ENCODE peak calls at places on chromosomes 12 and 14, in eight cellular contexts. One of them, this sample, is unnamed.

GRCh38 chr14:26389646-26390508 is 208.0 kb downstream of the NOVA1 start:
- DNase-seq in stimulated activated CD8-positive, alpha-beta memory T cell treated with anti-CD3 and anti-CD28 coated beads, Interleukin-7, amount 100 ng/mL, for 1 hour: no peak
- DNase-seq in glutamatergic neuron: no peak
- DNase-seq in iris pigment epithelial cell: peak; percentile 35
- DNase-seq in body of pancreas: no peak
- DNase-seq in AG08395: peak; percentile 28
- DNase-seq in MCF 10A: peak; percentile 1
- DNase-seq in NCI-H1436: no peak
- DNase-seq in this sample: no peak

GRCh38 chr12:96238336-96239031 is 44.3 kb downstream of the ELK3 start:
- DNase-seq in stimulated activated CD8-positive, alpha-beta memory T cell treated with anti-CD3 and anti-CD28 coated beads, Interleukin-7, amount 100 ng/mL, for 1 hour: no peak
- DNase-seq in AG08395: no peak
- DNase-seq in NCI-H1436: no peak
- DNase-seq in iris pigment epithelial cell: no peak
- DNase-seq in MCF 10A: no peak
- DNase-seq in glutamatergic neuron: no peak
- DNase-seq in body of pancreas: no peak
- DNase-seq in this sample: no peak

GRCh38 chr12:43347026-43347425 is 205.0 kb downstream of the ADAMTS20 start:
- DNase-seq in AG08395: no peak
- DNase-seq in iris pigment epithelial cell: no peak
- DNase-seq in NCI-H1436: no peak
- DNase-seq in glutamatergic neuron: peak; percentile 19
- DNase-seq in stimulated activated CD8-positive, alpha-beta memory T cell treated with anti-CD3 and anti-CD28 coated beads, Interleukin-7, amount 100 ng/mL, for 1 hour: no peak
- DNase-seq in body of pancreas: no peak
- DNase-seq in MCF 10A: no peak
- DNase-seq in this sample: no peak

GRCh38 chr14:97851438-97851995 is 1054.3 kb downstream of the VRK1 start:
- DNase-seq in body of pancreas: no peak
- DNase-seq in iris pigment epithelial cell: no peak
- DNase-seq in stimulated activated CD8-positive, alpha-beta memory T cell treated with anti-CD3 and anti-CD28 coated beads, Interleukin-7, amount 100 ng/mL, for 1 hour: no peak
- DNase-seq in glutamatergic neuron: no peak
- DNase-seq in AG08395: no peak
- DNase-seq in NCI-H1436: peak; percentile 51
- DNase-seq in MCF 10A: peak; percentile 21
- DNase-seq in this sample: no peak

GRCh38 chr12:101485015-101485414 is 9.9 kb downstream of the SPIC start:
- DNase-seq in glutamatergic neuron: no peak
- DNase-seq in iris pigment epithelial cell: no peak
- DNase-seq in MCF 10A: no peak
- DNase-seq in stimulated activated CD8-positive, alpha-beta memory T cell treated with anti-CD3 and anti-CD28 coated beads, Interleukin-7, amount 100 ng/mL, for 1 hour: no peak
- DNase-seq in NCI-H1436: no peak
- DNase-seq in AG08395: no peak
- DNase-seq in body of pancreas: no peak
- DNase-seq in this sample: no peak

GRCh38 chr12:53045646-53046045 is 4.2 kb upstream of the TNS2 start:
- DNase-seq in NCI-H1436: no peak
- DNase-seq in MCF 10A: no peak
- DNase-seq in body of pancreas: no peak
- DNase-seq in AG08395: no peak
- DNase-seq in stimulated activated CD8-positive, alpha-beta memory T cell treated with anti-CD3 and anti-CD28 coated beads, Interleukin-7, amount 100 ng/mL, for 1 hour: no peak
- DNase-seq in iris pigment epithelial cell: no peak
- DNase-seq in glutamatergic neuron: no peak
- DNase-seq in this sample: no peak

GRCh38 chr12:75779891-75780501 is 251.6 kb downstream of the PHLDA1 start:
- DNase-seq in AG08395: no peak
- DNase-seq in glutamatergic neuron: no peak
- DNase-seq in stimulated activated CD8-positive, alpha-beta memory T cell treated with anti-CD3 and anti-CD28 coated beads, Interleukin-7, amount 100 ng/mL, for 1 hour: no peak
- DNase-seq in MCF 10A: no peak
- DNase-seq in NCI-H1436: no peak
- DNase-seq in iris pigment epithelial cell: no peak
- DNase-seq in body of pancreas: no peak
- DNase-seq in this sample: no peak

GRCh38 chr14:73762375-73762822 is 48.2 kb upstream of the PNMA1 start:
- DNase-seq in MCF 10A: no peak
- DNase-seq in iris pigment epithelial cell: no peak
- DNase-seq in AG08395: no peak
- DNase-seq in glutamatergic neuron: no peak
- DNase-seq in NCI-H1436: no peak
- DNase-seq in body of pancreas: no peak
- DNase-seq in stimulated activated CD8-positive, alpha-beta memory T cell treated with anti-CD3 and anti-CD28 coated beads, Interleukin-7, amount 100 ng/mL, for 1 hour: no peak
- DNase-seq in this sample: peak; percentile 59

GRCh38 chr12:11730299-11731041 is 81.0 kb downstream of the ETV6 start:
- DNase-seq in body of pancreas: peak; percentile 93
- DNase-seq in glutamatergic neuron: no peak
- DNase-seq in stimulated activated CD8-positive, alpha-beta memory T cell treated with anti-CD3 and anti-CD28 coated beads, Interleukin-7, amount 100 ng/mL, for 1 hour: no peak
- DNase-seq in MCF 10A: no peak
- DNase-seq in AG08395: no peak
- DNase-seq in NCI-H1436: no peak
- DNase-seq in iris pigment epithelial cell: no peak
- DNase-seq in this sample: no peak

GRCh38 chr14:101556566-101557320 is 4.6 kb upstream of the DIO3 start:
- DNase-seq in MCF 10A: peak; percentile 74
- DNase-seq in AG08395: no peak
- DNase-seq in iris pigment epithelial cell: no peak
- DNase-seq in NCI-H1436: no peak
- DNase-seq in glutamatergic neuron: no peak
- DNase-seq in stimulated activated CD8-positive, alpha-beta memory T cell treated with anti-CD3 and anti-CD28 coated beads, Interleukin-7, amount 100 ng/mL, for 1 hour: no peak
- DNase-seq in body of pancreas: no peak
- DNase-seq in this sample: no peak

GRCh38 chr14:94887591-94887990 is 117.7 kb upstream of the GSC start:
- DNase-seq in AG08395: no peak
- DNase-seq in stimulated activated CD8-positive, alpha-beta memory T cell treated with anti-CD3 and anti-CD28 coated beads, Interleukin-7, amount 100 ng/mL, for 1 hour: no peak
- DNase-seq in iris pigment epithelial cell: no peak
- DNase-seq in NCI-H1436: no peak
- DNase-seq in body of pancreas: no peak
- DNase-seq in glutamatergic neuron: no peak
- DNase-seq in MCF 10A: no peak
- DNase-seq in this sample: no peak

GRCh38 chr12:3746758-3747157 is 6.2 kb downstream of the CRACR2A start:
- DNase-seq in body of pancreas: no peak
- DNase-seq in AG08395: no peak
- DNase-seq in stimulated activated CD8-positive, alpha-beta memory T cell treated with anti-CD3 and anti-CD28 coated beads, Interleukin-7, amount 100 ng/mL, for 1 hour: no peak
- DNase-seq in iris pigment epithelial cell: no peak
- DNase-seq in MCF 10A: no peak
- DNase-seq in NCI-H1436: no peak
- DNase-seq in glutamatergic neuron: no peak
- DNase-seq in this sample: no peak

GRCh38 chr14:105891221-105891602 is 364.8 kb downstream of the TMEM121 start:
- DNase-seq in AG08395: no peak
- DNase-seq in MCF 10A: no peak
- DNase-seq in body of pancreas: peak; percentile 3
- DNase-seq in NCI-H1436: no peak
- DNase-seq in glutamatergic neuron: no peak
- DNase-seq in iris pigment epithelial cell: no peak
- DNase-seq in stimulated activated CD8-positive, alpha-beta memory T cell treated with anti-CD3 and anti-CD28 coated beads, Interleukin-7, amount 100 ng/mL, for 1 hour: no peak
- DNase-seq in this sample: no peak

GRCh38 chr12:54649825-54650224 is 1.7 kb upstream of the DCD start:
- DNase-seq in body of pancreas: no peak
- DNase-seq in AG08395: no peak
- DNase-seq in glutamatergic neuron: no peak
- DNase-seq in MCF 10A: no peak
- DNase-seq in iris pigment epithelial cell: no peak
- DNase-seq in stimulated activated CD8-positive, alpha-beta memory T cell treated with anti-CD3 and anti-CD28 coated beads, Interleukin-7, amount 100 ng/mL, for 1 hour: no peak
- DNase-seq in NCI-H1436: no peak
- DNase-seq in this sample: no peak

GRCh38 chr14:20610002-20610765 is 19.0 kb upstream of the RNASE12 start:
- DNase-seq in AG08395: peak; percentile 49
- DNase-seq in glutamatergic neuron: peak; percentile 83
- DNase-seq in NCI-H1436: peak; percentile 63
- DNase-seq in iris pigment epithelial cell: peak; percentile 80
- DNase-seq in MCF 10A: peak; percentile 73
- DNase-seq in stimulated activated CD8-positive, alpha-beta memory T cell treated with anti-CD3 and anti-CD28 coated beads, Interleukin-7, amount 100 ng/mL, for 1 hour: peak; percentile 57
- DNase-seq in body of pancreas: peak; percentile 86
- DNase-seq in this sample: peak; percentile 41

GRCh38 chr14:96581902-96582640 is 79.9 kb downstream of the PAPOLA start:
- DNase-seq in AG08395: no peak
- DNase-seq in MCF 10A: peak; percentile 25
- DNase-seq in stimulated activated CD8-positive, alpha-beta memory T cell treated with anti-CD3 and anti-CD28 coated beads, Interleukin-7, amount 100 ng/mL, for 1 hour: no peak
- DNase-seq in iris pigment epithelial cell: no peak
- DNase-seq in glutamatergic neuron: no peak
- DNase-seq in NCI-H1436: no peak
- DNase-seq in body of pancreas: no peak
- DNase-seq in this sample: no peak

GRCh38 chr14:90905531-90905930 is 89.3 kb upstream of the TTC7B start:
- DNase-seq in iris pigment epithelial cell: no peak
- DNase-seq in AG08395: no peak
- DNase-seq in MCF 10A: no peak
- DNase-seq in glutamatergic neuron: no peak
- DNase-seq in stimulated activated CD8-positive, alpha-beta memory T cell treated with anti-CD3 and anti-CD28 coated beads, Interleukin-7, amount 100 ng/mL, for 1 hour: no peak
- DNase-seq in NCI-H1436: no peak
- DNase-seq in body of pancreas: no peak
- DNase-seq in this sample: no peak

GRCh38 chr14:104384776-104385071 is 194.8 kb upstream of the C14orf180 start:
- DNase-seq in AG08395: no peak
- DNase-seq in MCF 10A: no peak
- DNase-seq in stimulated activated CD8-positive, alpha-beta memory T cell treated with anti-CD3 and anti-CD28 coated beads, Interleukin-7, amount 100 ng/mL, for 1 hour: no peak
- DNase-seq in glutamatergic neuron: no peak
- DNase-seq in iris pigment epithelial cell: no peak
- DNase-seq in NCI-H1436: no peak
- DNase-seq in body of pancreas: peak; percentile 1
- DNase-seq in this sample: no peak

This sample was measured in MM.1S.